ENCODE peak calls at places on chromosomes 7 and 10, in six cellular contexts. L is upper lobe of right lung; P is brain microvascular endothelial cell; G is A549; U is mesendoderm; Z is CD8-positive, alpha-beta T cell. J is an unnamed sample.

GRCh38 chr10:103678104-103678526 is 177.3 kb downstream of the SH3PXD2A start:
- DNase-seq in U (no peak), Z (peak), P (peak), L (no peak), G (no peak), J (no peak)

GRCh38 chr7:151694828-151695580 is 175.3 kb upstream of the RHEB start:
- DNase-seq in U (peak), L (no peak), G (no peak), Z (no peak), P (no peak), J (no peak)

GRCh38 chr10:119235381-119235780 is 28.0 kb downstream of the GRK5 start:
- DNase-seq in G (no peak), Z (no peak), P (no peak), U (no peak), L (no peak), J (no peak)

GRCh38 chr7:17521437-17521836 is 223.0 kb downstream of the AHR start:
- DNase-seq in G (no peak), Z (no peak), P (peak), U (no peak), L (no peak), J (no peak)

GRCh38 chr7:139058963-139059362 is 23.1 kb upstream of the ZC3HAV1L start:
- DNase-seq in G (no peak), P (no peak), Z (no peak), U (peak), L (no peak), J (no peak)

GRCh38 chr7:29277436-29278215 is 83.1 kb downstream of the CHN2 start:
- DNase-seq in G (no peak), P (no peak), L (no peak), Z (no peak), U (no peak), J (no peak)

GRCh38 chr10:71921319-71922027 is 42.7 kb upstream of the CHST3 start:
- DNase-seq in L (no peak), U (peak), G (no peak), P (no peak), Z (no peak), J (no peak)

GRCh38 chr7:97733276-97734206 is 1.7 kb downstream of the TAC1 start:
- DNase-seq in G (no peak), Z (peak), P (no peak), U (peak), L (no peak), J (no peak)

GRCh38 chr10:121078672-121079102 is 227.5 kb downstream of the WDR11 start:
- DNase-seq in P (no peak), L (peak), U (peak), G (no peak), Z (no peak), J (peak)

GRCh38 chr10:132889556-132889955 is 52.8 kb downstream of the CFAP46 start:
- DNase-seq in U (no peak), Z (no peak), L (peak), P (no peak), G (no peak), J (no peak)

GRCh38 chr10:26031300-26031699 is 97.3 kb downstream of the MYO3A start:
- DNase-seq in G (no peak), P (no peak), L (no peak), Z (no peak), U (no peak), J (no peak)

GRCh38 chr10:26024303-26024702 is 90.3 kb downstream of the MYO3A start:
- DNase-seq in L (no peak), U (no peak), Z (no peak), P (no peak), G (no peak), J (no peak)

GRCh38 chr10:26025500-26025899 is 91.5 kb downstream of the MYO3A start:
- DNase-seq in U (no peak), P (no peak), G (no peak), Z (no peak), L (no peak), J (no peak)

DNA sequence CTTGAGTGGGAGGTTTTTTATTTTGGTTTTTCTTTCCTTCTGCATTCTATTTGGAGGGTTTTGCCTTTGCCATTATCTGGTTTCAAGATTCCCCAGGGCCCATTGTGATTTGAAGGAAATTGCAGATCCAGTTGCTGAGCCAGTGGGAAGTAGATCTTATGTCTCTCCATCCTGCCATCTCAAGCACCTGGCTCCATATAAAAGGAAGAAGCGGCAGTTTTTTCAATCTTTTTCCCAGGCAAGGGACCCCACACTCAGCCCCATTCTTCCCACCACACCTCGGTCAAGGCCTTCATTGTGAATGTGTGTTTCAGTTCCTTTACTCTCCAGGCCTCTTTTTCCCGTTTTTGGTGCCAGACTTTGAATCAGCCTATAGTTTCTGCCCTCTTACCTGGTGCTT is 95.8 kb downstream of the MYO3A start:
- DNase-seq in Z (no peak), U (no peak), G (no peak), L (no peak), P (no peak), J (no peak)
- H3K27ac ChIP-seq in Z (no peak), U (no peak), G (no peak), L (no peak), P (no peak), J (no peak)

GRCh38 chr10:3774018-3774813 is 10.8 kb downstream of the KLF6 start:
- DNase-seq in L (no peak), P (peak), G (no peak), Z (no peak), U (peak), J (no peak)

GRCh38 chr10:3774814-3775670 is 10.0 kb downstream of the KLF6 start:
- DNase-seq in G (no peak), U (peak), Z (no peak), L (no peak), P (peak), J (no peak)

GRCh38 chr10:3777876-3778707 is 6.9 kb downstream of the KLF6 start:
- DNase-seq in P (no peak), L (no peak), G (no peak), Z (no peak), U (no peak), J (no peak)

GRCh38 chr10:3776796-3777571 is 8.0 kb downstream of the KLF6 start:
- DNase-seq in Z (peak), U (peak), L (no peak), G (no peak), P (peak), J (peak)

DNA sequence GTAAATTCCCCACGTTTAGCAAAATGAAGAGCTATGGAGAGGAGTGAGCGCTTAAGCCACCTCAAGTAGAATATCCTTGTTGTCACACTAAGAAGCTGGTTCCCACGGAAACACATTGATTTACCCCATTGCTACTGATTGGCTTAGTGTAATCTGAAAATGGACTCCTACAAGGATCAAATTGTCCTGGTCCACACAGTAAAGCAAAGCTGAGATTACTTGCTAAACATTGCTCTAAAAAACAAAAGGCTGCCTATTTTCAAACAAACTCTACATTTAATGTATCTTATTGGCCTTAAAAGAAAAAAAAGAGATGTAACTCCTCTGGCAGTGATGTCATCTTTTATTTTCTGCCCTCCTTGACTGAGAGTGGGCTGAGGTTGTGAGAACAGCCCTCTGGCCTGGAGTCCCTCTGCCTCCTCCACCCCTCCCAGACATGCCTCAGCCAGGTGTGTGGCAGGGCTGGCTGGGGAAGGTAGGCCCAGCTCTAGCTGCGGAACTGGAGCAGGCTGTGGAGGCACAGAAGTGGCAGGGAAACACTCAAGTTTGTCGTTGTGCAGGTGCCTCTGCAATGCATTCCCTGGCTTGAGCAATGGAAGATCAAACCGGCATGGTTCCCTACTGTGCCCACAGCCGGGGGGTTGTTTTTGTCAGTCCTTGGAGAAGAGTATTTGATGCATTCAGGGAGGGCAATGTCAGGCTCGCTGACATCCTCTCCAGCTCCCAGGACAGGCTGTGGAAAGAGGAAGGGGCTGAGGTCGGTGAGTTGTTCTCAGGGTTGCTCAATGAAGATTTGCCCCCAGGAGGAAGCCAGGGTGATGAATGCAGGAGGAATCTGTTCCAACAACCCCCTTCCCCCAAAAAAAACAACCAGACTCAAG is 9.1 kb downstream of the KLF6 start:
- DNase-seq in U (peak), G (no peak), P (peak), L (no peak), Z (no peak), J (no peak)
- H3K27ac ChIP-seq in U (peak), G (peak), P (peak), L (peak), Z (no peak), J (peak)

GRCh38 chr10:73734028-73734720 is 10.0 kb upstream of the SEC24C start:
- DNase-seq in L (no peak), G (no peak), Z (no peak), U (no peak), P (no peak), J (no peak)

GRCh38 chr10:73732426-73732825 is 11.7 kb upstream of the SEC24C start:
- DNase-seq in U (no peak), Z (no peak), P (no peak), G (no peak), L (no peak), J (no peak)

GRCh38 chr10:73730153-73730906 is 13.8 kb upstream of the SEC24C start:
- DNase-seq in U (peak), L (peak), G (peak), Z (peak), P (peak), J (peak)

GRCh38 chr10:73732931-73733623 is 11.1 kb upstream of the SEC24C start:
- DNase-seq in G (no peak), U (no peak), L (no peak), Z (no peak), P (no peak), J (no peak)

DNA sequence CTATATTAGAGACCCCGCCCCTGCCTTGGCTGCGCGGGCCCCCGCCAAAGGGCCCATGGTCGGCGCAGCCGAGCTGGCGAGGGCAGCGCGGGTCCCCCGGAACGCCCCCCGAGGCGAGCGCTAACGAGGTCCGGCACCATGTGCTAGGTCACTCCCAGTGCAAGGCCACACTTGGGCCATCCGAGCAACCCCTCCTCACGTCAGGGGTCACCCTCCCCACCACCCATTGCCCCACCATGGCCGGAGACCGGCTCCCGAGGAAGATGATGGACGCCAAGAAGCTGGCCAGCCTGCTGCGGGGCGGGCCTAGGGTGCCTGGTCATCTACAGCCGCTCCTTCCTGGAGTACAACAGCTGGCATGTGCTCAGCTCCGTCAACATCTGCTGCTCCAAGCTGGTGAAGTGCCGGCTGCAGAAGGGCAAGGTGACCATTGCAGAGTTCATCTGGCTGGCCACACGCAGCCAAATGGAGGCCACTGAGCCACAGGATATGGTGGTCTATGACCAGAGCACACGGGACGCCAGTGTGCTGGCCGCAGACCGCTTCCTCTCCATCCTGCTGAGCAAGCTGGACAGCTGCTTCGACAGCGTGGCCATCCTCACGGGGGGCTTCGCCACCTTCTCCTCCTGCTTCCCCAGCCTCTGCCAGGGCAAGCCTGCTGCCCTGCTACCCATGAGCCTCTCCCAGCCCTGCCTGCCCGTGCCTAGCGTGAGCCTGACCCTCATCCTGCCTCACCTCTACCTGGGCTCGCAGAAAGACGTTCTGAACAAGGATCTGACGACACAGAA is 12.4 kb upstream of the SEC24C start:
- DNase-seq in P (no peak), G (no peak), L (no peak), Z (no peak), U (no peak), J (no peak)
- H3K27ac ChIP-seq in P (no peak), G (no peak), L (no peak), Z (no peak), U (no peak), J (peak)

GRCh38 chr10:70053212-70053895 is 708 bp downstream of the MACROH2A2 start:
- DNase-seq in Z (no peak), P (no peak), G (no peak), L (peak), U (no peak), J (peak)
- H3K27ac ChIP-seq in Z (no peak), P (no peak), G (peak), L (peak), U (no peak), J (peak)

GRCh38 chr10:114877301-114877644 is 55.7 kb downstream of the FHIP2A start:
- DNase-seq in G (no peak), P (no peak), U (no peak), L (no peak), Z (no peak), J (no peak)

GRCh38 chr10:114874827-114875541 is 53.4 kb downstream of the FHIP2A start:
- DNase-seq in L (no peak), P (peak), G (no peak), Z (peak), U (peak), J (no peak)

GRCh38 chr10:114879093-114879492 is 57.5 kb downstream of the FHIP2A start:
- DNase-seq in G (no peak), Z (no peak), P (no peak), L (no peak), U (peak), J (no peak)

GRCh38 chr10:114876169-114876568 is 54.6 kb downstream of the FHIP2A start:
- DNase-seq in L (no peak), Z (no peak), G (no peak), P (no peak), U (peak), J (no peak)

DNA sequence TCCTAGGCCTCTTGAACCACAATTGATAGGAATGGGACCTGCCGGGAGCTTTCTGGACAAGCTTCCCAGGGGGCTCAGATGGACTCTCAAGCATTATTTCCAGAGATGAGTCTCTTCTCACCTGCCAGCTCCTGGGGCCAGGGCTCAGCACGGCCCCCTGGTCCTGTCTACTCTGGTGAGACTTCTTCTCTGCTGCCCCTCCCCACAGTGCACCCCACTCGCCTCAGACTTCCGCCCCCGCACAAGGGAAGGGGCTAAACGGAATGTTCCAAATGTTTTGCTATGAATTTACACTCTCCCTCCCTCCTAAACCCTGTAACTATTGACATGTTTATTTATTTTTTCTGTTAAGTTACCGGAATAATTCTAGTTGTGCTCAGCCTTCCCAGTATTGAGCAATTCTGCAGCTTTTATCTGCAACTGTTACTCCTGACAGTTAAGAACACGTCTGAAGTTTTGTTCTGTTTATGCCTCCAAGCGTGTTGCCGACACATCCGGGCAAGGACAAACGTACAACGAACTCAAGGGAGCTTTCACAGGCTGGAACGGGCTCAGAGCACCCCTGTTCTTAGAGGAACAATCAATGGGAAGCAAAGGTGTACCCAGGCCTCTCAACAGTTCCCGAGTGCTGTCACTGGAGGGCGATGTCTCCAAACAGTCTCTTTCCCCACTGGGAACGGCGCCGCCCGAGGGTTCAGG is 55.2 kb downstream of the FHIP2A start:
- DNase-seq in U (peak), G (peak), L (peak), P (peak), Z (no peak), J (peak)
- H3K27ac ChIP-seq in U (no peak), G (no peak), L (no peak), P (no peak), Z (no peak), J (peak)

DNA sequence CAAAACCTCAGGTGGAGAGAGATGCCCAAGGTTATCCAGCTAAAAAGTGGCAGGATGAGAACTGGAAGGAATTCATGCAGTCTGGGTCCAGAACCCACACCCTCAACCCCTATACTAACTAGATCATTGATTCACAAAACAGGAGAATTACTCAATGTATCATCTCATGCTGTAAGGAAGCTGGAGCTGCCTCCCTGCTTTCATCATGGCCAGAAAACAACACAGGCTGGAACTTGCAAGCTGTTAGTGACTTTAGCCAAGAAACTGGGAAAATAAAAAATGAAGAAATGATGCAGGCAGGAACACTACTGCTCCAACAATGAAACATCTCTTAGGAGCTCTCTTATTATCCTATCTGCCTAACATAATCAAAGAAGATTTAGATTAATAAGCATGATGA is 619.8 kb upstream of the CELF2 start:
- DNase-seq in U (no peak), P (no peak), Z (no peak), L (no peak), G (no peak), J (no peak)
- H3K27ac ChIP-seq in U (no peak), P (no peak), Z (no peak), L (no peak), G (no peak), J (no peak)

DNA sequence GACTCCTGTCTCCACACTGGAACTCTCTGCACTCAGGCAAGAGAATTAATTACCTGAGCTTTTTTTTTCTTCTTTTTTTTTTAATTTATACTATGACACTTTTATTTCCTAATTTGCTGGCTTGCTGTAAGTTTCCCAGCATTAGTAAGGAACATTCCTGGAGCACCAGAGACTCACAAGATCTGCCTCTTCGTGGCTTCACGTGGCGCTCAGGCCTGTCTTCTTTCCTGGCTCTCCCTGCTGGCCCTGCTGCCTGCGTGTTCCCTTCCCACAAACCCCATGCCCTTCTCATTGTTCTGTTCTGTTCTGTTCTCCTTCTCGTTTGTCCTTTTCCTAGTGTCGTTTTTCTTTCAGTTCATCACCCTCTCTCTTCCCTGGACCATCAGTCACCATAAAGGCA is 591.6 kb upstream of the PFKP start:
- DNase-seq in P (no peak), Z (no peak), L (no peak), U (no peak), G (no peak), J (no peak)
- H3K27ac ChIP-seq in P (no peak), Z (no peak), L (no peak), U (no peak), G (no peak), J (no peak)